ENCODE peak calls at places on chromosome 3, in nine cellular contexts. One of them, this sample, is unnamed.

GRCh38 chr3:71127463-71128243 is 455.9 kb downstream of the FOXP1 start:
- DNase-seq in sigmoid colon: no peak
- DNase-seq in fibroblast of pulmonary artery: peak
- DNase-seq in thoracic aorta: no peak
- DNase-seq in lower leg skin: no peak
- DNase-seq in cardiac fibroblast: peak
- DNase-seq in fibroblast of lung: peak
- DNase-seq in heart left ventricle: no peak
- DNase-seq in epithelial cell of proximal tubule: no peak
- DNase-seq in this sample: no peak

GRCh38 chr3:183807329-183807728 is 18.0 kb downstream of the MAP6D1 start:
- DNase-seq in cardiac fibroblast: no peak
- DNase-seq in fibroblast of lung: no peak
- DNase-seq in lower leg skin: peak
- DNase-seq in sigmoid colon: no peak
- DNase-seq in heart left ventricle: no peak
- DNase-seq in thoracic aorta: no peak
- DNase-seq in fibroblast of pulmonary artery: no peak
- DNase-seq in epithelial cell of proximal tubule: no peak
- DNase-seq in this sample: no peak

GRCh38 chr3:128107809-128108208 is 15.8 kb downstream of the RUVBL1 start:
- DNase-seq in fibroblast of lung: peak
- DNase-seq in lower leg skin: no peak
- DNase-seq in sigmoid colon: no peak
- DNase-seq in heart left ventricle: peak
- DNase-seq in fibroblast of pulmonary artery: no peak
- DNase-seq in thoracic aorta: no peak
- DNase-seq in epithelial cell of proximal tubule: no peak
- DNase-seq in cardiac fibroblast: peak
- DNase-seq in this sample: no peak

GRCh38 chr3:80688814-80689213 is 921.0 kb upstream of the ROBO1 start:
- DNase-seq in cardiac fibroblast: peak
- DNase-seq in sigmoid colon: no peak
- DNase-seq in heart left ventricle: no peak
- DNase-seq in lower leg skin: no peak
- DNase-seq in epithelial cell of proximal tubule: no peak
- DNase-seq in fibroblast of lung: peak
- DNase-seq in fibroblast of pulmonary artery: peak
- DNase-seq in thoracic aorta: no peak
- DNase-seq in this sample: peak

GRCh38 chr3:28576590-28577220 is 228.1 kb upstream of the AZI2 start:
- DNase-seq in heart left ventricle: no peak
- DNase-seq in lower leg skin: no peak
- DNase-seq in sigmoid colon: no peak
- DNase-seq in fibroblast of pulmonary artery: no peak
- DNase-seq in epithelial cell of proximal tubule: no peak
- DNase-seq in thoracic aorta: no peak
- DNase-seq in cardiac fibroblast: no peak
- DNase-seq in fibroblast of lung: no peak
- DNase-seq in this sample: no peak

GRCh38 chr3:195162033-195162669 is 108.8 kb downstream of the XXYLT1 start:
- DNase-seq in sigmoid colon: no peak
- DNase-seq in thoracic aorta: no peak
- DNase-seq in fibroblast of pulmonary artery: peak
- DNase-seq in fibroblast of lung: no peak
- DNase-seq in cardiac fibroblast: peak
- DNase-seq in epithelial cell of proximal tubule: no peak
- DNase-seq in lower leg skin: no peak
- DNase-seq in heart left ventricle: no peak
- DNase-seq in this sample: no peak

GRCh38 chr3:159776779-159777178 is 211.9 kb upstream of the IL12A start:
- DNase-seq in epithelial cell of proximal tubule: no peak
- DNase-seq in sigmoid colon: no peak
- DNase-seq in fibroblast of pulmonary artery: no peak
- DNase-seq in cardiac fibroblast: no peak
- DNase-seq in heart left ventricle: peak
- DNase-seq in thoracic aorta: no peak
- DNase-seq in lower leg skin: no peak
- DNase-seq in fibroblast of lung: no peak
- DNase-seq in this sample: no peak

GRCh38 chr3:131807822-131808221 is 227.0 kb downstream of the CPNE4 start:
- DNase-seq in thoracic aorta: no peak
- DNase-seq in lower leg skin: no peak
- DNase-seq in cardiac fibroblast: no peak
- DNase-seq in heart left ventricle: no peak
- DNase-seq in fibroblast of pulmonary artery: no peak
- DNase-seq in epithelial cell of proximal tubule: no peak
- DNase-seq in sigmoid colon: no peak
- DNase-seq in fibroblast of lung: no peak
- DNase-seq in this sample: no peak

GRCh38 chr3:49132073-49132436 is 795 bp downstream of the LAMB2 start:
- DNase-seq in sigmoid colon: no peak
- DNase-seq in epithelial cell of proximal tubule: no peak
- DNase-seq in fibroblast of pulmonary artery: no peak
- DNase-seq in fibroblast of lung: no peak
- DNase-seq in lower leg skin: no peak
- DNase-seq in cardiac fibroblast: no peak
- DNase-seq in heart left ventricle: no peak
- DNase-seq in thoracic aorta: no peak
- DNase-seq in this sample: no peak

GRCh38 chr3:49132437-49133225 is at the start of gene LAMB2:
- DNase-seq in heart left ventricle: peak
- DNase-seq in lower leg skin: peak
- DNase-seq in thoracic aorta: no peak
- DNase-seq in fibroblast of pulmonary artery: peak
- DNase-seq in fibroblast of lung: peak
- DNase-seq in sigmoid colon: peak
- DNase-seq in cardiac fibroblast: peak
- DNase-seq in epithelial cell of proximal tubule: no peak
- DNase-seq in this sample: peak

GRCh38 chr3:49135499-49135898 is 2.6 kb upstream of the LAMB2 start:
- DNase-seq in cardiac fibroblast: no peak
- DNase-seq in epithelial cell of proximal tubule: no peak
- DNase-seq in fibroblast of pulmonary artery: no peak
- DNase-seq in fibroblast of lung: no peak
- DNase-seq in lower leg skin: no peak
- DNase-seq in thoracic aorta: no peak
- DNase-seq in heart left ventricle: no peak
- DNase-seq in sigmoid colon: no peak
- DNase-seq in this sample: no peak

GRCh38 chr3:49133226-49133951 is 539 bp upstream of the LAMB2 start:
- DNase-seq in sigmoid colon: peak
- DNase-seq in cardiac fibroblast: peak
- DNase-seq in lower leg skin: peak
- DNase-seq in thoracic aorta: peak
- DNase-seq in heart left ventricle: peak
- DNase-seq in fibroblast of pulmonary artery: peak
- DNase-seq in fibroblast of lung: peak
- DNase-seq in epithelial cell of proximal tubule: no peak
- DNase-seq in this sample: peak

DNA sequence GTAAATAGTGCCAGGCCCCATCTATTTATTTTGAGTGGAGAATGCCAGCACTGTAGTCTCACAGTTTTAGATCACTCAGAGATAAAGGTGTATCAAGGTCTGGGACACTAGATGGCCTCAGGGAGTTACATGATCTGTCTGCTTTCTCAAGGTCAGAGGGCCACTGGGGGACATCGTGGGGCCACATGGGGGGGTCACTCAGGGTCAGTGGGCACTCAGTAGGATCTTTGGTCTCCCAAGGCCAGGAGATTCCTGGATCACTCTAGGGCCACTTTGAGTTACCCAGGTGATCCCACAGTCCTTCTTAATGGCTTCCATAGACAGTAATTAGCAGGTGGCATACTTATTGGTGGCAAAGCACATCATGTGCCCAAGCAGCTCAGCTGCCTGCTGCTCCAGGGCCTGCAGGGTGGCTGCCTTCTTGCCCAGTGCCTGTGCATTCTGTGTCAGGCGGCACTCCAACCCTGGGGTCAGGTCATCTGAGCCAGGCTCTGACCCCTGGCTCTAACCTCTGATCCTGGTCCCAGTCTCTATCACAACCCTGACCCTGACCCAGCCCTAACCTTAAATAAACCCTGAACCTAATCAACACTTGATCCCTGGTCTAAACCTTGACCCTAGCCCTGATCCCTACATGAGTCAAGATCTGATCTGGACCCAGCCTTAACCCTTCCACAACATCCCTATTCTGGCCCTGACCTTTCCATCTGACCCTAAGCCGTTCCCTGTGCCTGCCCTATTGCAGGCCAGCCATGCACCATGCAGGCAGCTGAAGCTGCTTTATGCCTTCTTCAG is 1.8 kb upstream of the LAMB2 start:
- DNase-seq in cardiac fibroblast: no peak
- DNase-seq in fibroblast of lung: no peak
- DNase-seq in sigmoid colon: no peak
- DNase-seq in heart left ventricle: no peak
- DNase-seq in fibroblast of pulmonary artery: no peak
- DNase-seq in lower leg skin: no peak
- DNase-seq in thoracic aorta: no peak
- DNase-seq in epithelial cell of proximal tubule: no peak
- DNase-seq in this sample: no peak
- TF ChIP-seq CTCF in cardiac fibroblast: no peak
- TF ChIP-seq CTCF in fibroblast of lung: no peak
- TF ChIP-seq CTCF in sigmoid colon: no peak
- TF ChIP-seq CTCF in heart left ventricle: no peak
- TF ChIP-seq CTCF in fibroblast of pulmonary artery: no peak
- TF ChIP-seq CTCF in lower leg skin: no peak
- TF ChIP-seq CTCF in thoracic aorta: no peak
- TF ChIP-seq CTCF in epithelial cell of proximal tubule: peak
- TF ChIP-seq CTCF in this sample: no peak

DNA sequence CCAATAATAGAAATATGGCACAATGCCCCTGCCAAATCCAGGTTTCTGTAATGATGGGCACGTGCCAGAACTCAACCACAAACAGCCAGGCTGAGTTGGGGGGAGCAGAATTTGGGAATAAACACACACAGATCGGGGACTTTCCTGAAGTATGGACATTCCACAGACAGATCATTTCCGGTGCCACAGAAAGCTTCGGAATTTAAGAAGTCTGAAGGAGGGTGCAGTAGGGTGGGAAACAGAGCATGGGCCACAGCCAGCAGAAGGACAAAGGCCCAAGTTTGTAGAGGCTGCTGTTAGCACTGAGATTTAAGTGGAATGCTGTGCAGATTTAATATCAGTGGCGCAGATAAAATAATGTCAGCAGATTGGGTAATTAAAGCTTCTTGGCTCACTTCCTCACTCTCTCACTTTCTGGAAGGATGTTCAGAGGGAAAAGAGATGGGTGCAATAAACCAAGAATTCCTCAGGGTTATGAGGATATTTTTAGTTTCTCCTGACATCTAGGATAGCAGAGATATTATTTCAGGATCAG is 67.4 kb downstream of the MYLK start:
- DNase-seq in cardiac fibroblast: peak
- DNase-seq in thoracic aorta: no peak
- DNase-seq in fibroblast of pulmonary artery: peak
- DNase-seq in fibroblast of lung: peak
- DNase-seq in lower leg skin: no peak
- DNase-seq in sigmoid colon: no peak
- DNase-seq in epithelial cell of proximal tubule: no peak
- DNase-seq in heart left ventricle: no peak
- DNase-seq in this sample: no peak
- H3K4me3 ChIP-seq in cardiac fibroblast: no peak
- H3K4me3 ChIP-seq in thoracic aorta: no peak
- H3K4me3 ChIP-seq in fibroblast of pulmonary artery: no peak
- H3K4me3 ChIP-seq in fibroblast of lung: no peak
- H3K4me3 ChIP-seq in lower leg skin: no peak
- H3K4me3 ChIP-seq in sigmoid colon: no peak
- H3K4me3 ChIP-seq in epithelial cell of proximal tubule: no peak
- H3K4me3 ChIP-seq in heart left ventricle: no peak
- H3K4me3 ChIP-seq in this sample: no peak

DNA sequence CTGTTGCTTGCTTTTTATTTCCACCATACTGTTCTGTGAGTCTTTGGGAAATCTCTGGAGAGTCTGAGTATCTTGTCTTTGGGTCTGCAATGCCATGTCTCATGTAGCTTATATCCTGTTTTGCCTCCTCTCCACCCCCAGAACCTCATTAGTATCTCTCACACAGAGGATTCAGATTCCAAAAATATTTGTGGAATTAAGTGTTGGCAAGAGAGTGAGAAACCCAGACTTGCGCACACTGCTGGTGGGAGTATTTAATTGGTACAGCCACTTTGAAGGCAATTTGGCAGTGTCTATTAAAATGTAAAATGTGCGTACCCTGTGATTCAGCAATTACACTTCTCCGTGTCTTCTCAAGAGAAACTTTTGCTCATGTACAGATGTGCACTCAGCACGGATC is 68.6 kb downstream of the ZNF621 start:
- DNase-seq in heart left ventricle: no peak
- DNase-seq in cardiac fibroblast: peak
- DNase-seq in fibroblast of lung: peak
- DNase-seq in sigmoid colon: no peak
- DNase-seq in fibroblast of pulmonary artery: peak
- DNase-seq in thoracic aorta: no peak
- DNase-seq in epithelial cell of proximal tubule: no peak
- DNase-seq in lower leg skin: no peak
- DNase-seq in this sample: no peak
- TF ChIP-seq CTCF in heart left ventricle: no peak
- TF ChIP-seq CTCF in cardiac fibroblast: no peak
- TF ChIP-seq CTCF in fibroblast of lung: no peak
- TF ChIP-seq CTCF in sigmoid colon: no peak
- TF ChIP-seq CTCF in fibroblast of pulmonary artery: no peak
- TF ChIP-seq CTCF in thoracic aorta: no peak
- TF ChIP-seq CTCF in epithelial cell of proximal tubule: no peak
- TF ChIP-seq CTCF in lower leg skin: no peak
- TF ChIP-seq CTCF in this sample: no peak

GRCh38 chr3:177333535-177334495 is 136.5 kb upstream of the TBL1XR1 start:
- DNase-seq in fibroblast of lung: peak
- DNase-seq in thoracic aorta: no peak
- DNase-seq in cardiac fibroblast: peak
- DNase-seq in fibroblast of pulmonary artery: no peak
- DNase-seq in heart left ventricle: peak
- DNase-seq in sigmoid colon: no peak
- DNase-seq in epithelial cell of proximal tubule: no peak
- DNase-seq in lower leg skin: no peak
- DNase-seq in this sample: no peak

GRCh38 chr3:177334803-177335202 is 137.5 kb upstream of the TBL1XR1 start:
- DNase-seq in epithelial cell of proximal tubule: no peak
- DNase-seq in fibroblast of pulmonary artery: no peak
- DNase-seq in thoracic aorta: no peak
- DNase-seq in fibroblast of lung: no peak
- DNase-seq in cardiac fibroblast: no peak
- DNase-seq in heart left ventricle: no peak
- DNase-seq in lower leg skin: no peak
- DNase-seq in sigmoid colon: no peak
- DNase-seq in this sample: no peak

GRCh38 chr3:177331203-177331602 is 133.9 kb upstream of the TBL1XR1 start:
- DNase-seq in lower leg skin: no peak
- DNase-seq in epithelial cell of proximal tubule: no peak
- DNase-seq in sigmoid colon: no peak
- DNase-seq in thoracic aorta: no peak
- DNase-seq in fibroblast of lung: no peak
- DNase-seq in cardiac fibroblast: no peak
- DNase-seq in heart left ventricle: no peak
- DNase-seq in fibroblast of pulmonary artery: no peak
- DNase-seq in this sample: no peak

GRCh38 chr3:177330771-177331170 is 133.5 kb upstream of the TBL1XR1 start:
- DNase-seq in sigmoid colon: no peak
- DNase-seq in thoracic aorta: no peak
- DNase-seq in fibroblast of pulmonary artery: no peak
- DNase-seq in heart left ventricle: no peak
- DNase-seq in lower leg skin: no peak
- DNase-seq in epithelial cell of proximal tubule: no peak
- DNase-seq in fibroblast of lung: no peak
- DNase-seq in cardiac fibroblast: no peak
- DNase-seq in this sample: no peak

GRCh38 chr3:177332955-177333354 is 135.7 kb upstream of the TBL1XR1 start:
- DNase-seq in thoracic aorta: no peak
- DNase-seq in epithelial cell of proximal tubule: no peak
- DNase-seq in cardiac fibroblast: no peak
- DNase-seq in lower leg skin: no peak
- DNase-seq in sigmoid colon: no peak
- DNase-seq in heart left ventricle: no peak
- DNase-seq in fibroblast of pulmonary artery: no peak
- DNase-seq in fibroblast of lung: no peak
- DNase-seq in this sample: no peak
- H3K4me3 ChIP-seq in thoracic aorta: no peak
- H3K4me3 ChIP-seq in epithelial cell of proximal tubule: no peak
- H3K4me3 ChIP-seq in cardiac fibroblast: no peak
- H3K4me3 ChIP-seq in lower leg skin: no peak
- H3K4me3 ChIP-seq in sigmoid colon: no peak
- H3K4me3 ChIP-seq in heart left ventricle: no peak
- H3K4me3 ChIP-seq in fibroblast of pulmonary artery: no peak
- H3K4me3 ChIP-seq in fibroblast of lung: no peak
- H3K4me3 ChIP-seq in this sample: no peak

This sample was measured in epithelial cell of esophagus.